ENCODE peak calls at places on chromosome 6, in six cellular contexts. R is pancreas; Z is ovary; T is stimulated activated CD8-positive, alpha-beta memory T cell treated with anti-CD3 and anti-CD28 coated beads, Interleukin-7, amount 100 ng/mL, for 1 hour; O is activated T-helper 1 cell treated with anti-CD3 and anti-CD28 coated beads, Interleukin-12 subunit alpha, Interleukin-12 subunit beta, Interleukin-2, Interleukin-4 antibody, amounts not matched to agents 30 ng/mL and 10 ng/mL and 1 ng/mL, durations not matched to agents 14 hours and 24 hours and 36 hours; A is nucleus accumbens. K is an unnamed sample.

GRCh38 chr6:10276106-10276505 is 138.8 kb downstream of the TFAP2A start:
- DNase-seq in R (no peak), Z (no peak), T (no peak), O (no peak), A (no peak), K (no peak)

GRCh38 chr6:107657755-107658461 is 166.2 kb downstream of the SCML4 start:
- DNase-seq in R (no peak), Z (no peak), T (peak), O (peak), A (peak), K (no peak)

GRCh38 chr6:80566361-80566760 is 459.9 kb downstream of the BCKDHB start:
- DNase-seq in R (no peak), Z (no peak), T (no peak), O (no peak), A (no peak), K (no peak)

GRCh38 chr6:89843070-89843469 is 13.4 kb downstream of the CASP8AP2 start:
- DNase-seq in R (no peak), Z (no peak), T (no peak), O (no peak), A (no peak), K (no peak)

GRCh38 chr6:154593122-154593521 is 82.6 kb upstream of the CNKSR3 start:
- DNase-seq in R (no peak), Z (no peak), T (no peak), O (no peak), A (no peak), K (no peak)

GRCh38 chr6:117487831-117488230 is 5.4 kb downstream of the DCBLD1 start:
- DNase-seq in R (no peak), Z (no peak), T (no peak), O (no peak), A (no peak), K (no peak)

GRCh38 chr6:21587182-21587924 is 6.2 kb upstream of the SOX4 start:
- DNase-seq in R (peak), Z (peak), T (no peak), O (peak), A (peak), K (no peak)

GRCh38 chr6:29834564-29835436 is 7.2 kb downstream of the HLA-G start:
- DNase-seq in R (no peak), Z (no peak), T (peak), O (peak), A (peak), K (no peak)

GRCh38 chr6:47716207-47716606 is 17.8 kb downstream of the ADGRF4 start:
- DNase-seq in R (no peak), Z (no peak), T (no peak), O (no peak), A (no peak), K (no peak)

GRCh38 chr6:63929111-63929510 is 293.5 kb downstream of the PHF3 start:
- DNase-seq in R (no peak), Z (no peak), T (no peak), O (no peak), A (no peak), K (no peak)

GRCh38 chr6:161318456-161318855 is 44.6 kb upstream of the AGPAT4 start:
- DNase-seq in R (no peak), Z (no peak), T (no peak), O (no peak), A (peak), K (peak)

GRCh38 chr6:34018026-34018425 is 127.9 kb downstream of the GRM4 start:
- DNase-seq in R (no peak), Z (no peak), T (no peak), O (no peak), A (no peak), K (no peak)

K was measured in midbrain.